ENCODE peak calls at places on chromosomes 12 and 14, in nine cellular contexts. L is CD4-positive, alpha-beta T cell; T is foreskin fibroblast; I is ovary; N is AG10803; K is psoas muscle; S is GM13977; M is endothelial cell of umbilical vein; O is nephron progenitor cell. G is an unnamed sample.
A peak's percentile ranks its signal among the peaks of the same experiment; 100 is the strongest.

GRCh38 chr12:130838284-130838950 is 633 bp downstream of the STX2 start:
- DNase-seq in O (no peak), N (peak; percentile 21), L (no peak), S (peak; percentile 52), I (peak; percentile 39), M (peak; percentile 26), T (no peak), K (peak; percentile 42), G (peak; percentile 35)

GRCh38 chr12:18108611-18109010 is 18.6 kb upstream of the RERGL start:
- DNase-seq in I (no peak), L (no peak), T (no peak), O (no peak), K (no peak), N (no peak), S (no peak), M (no peak), G (no peak)

GRCh38 chr12:82904219-82904795 is 217.6 kb downstream of the TMTC2 start:
- DNase-seq in T (no peak), K (no peak), N (peak; percentile 12), L (no peak), O (no peak), S (no peak), I (no peak), M (no peak), G (no peak)

GRCh38 chr14:102929349-102930137 is 7.1 kb downstream of the AMN start:
- DNase-seq in O (peak; percentile 35), N (no peak), T (no peak), M (no peak), I (no peak), S (peak; percentile 58), L (no peak), K (no peak), G (no peak)

GRCh38 chr14:72755766-72756165 is 138.1 kb downstream of the DPF3 start:
- DNase-seq in I (no peak), N (peak; percentile 50), O (no peak), S (no peak), K (no peak), M (no peak), L (no peak), T (no peak), G (no peak)

GRCh38 chr12:47224563-47225133 is 144.9 kb upstream of the AMIGO2 start:
- DNase-seq in M (no peak), L (no peak), S (no peak), T (no peak), O (no peak), I (no peak), N (no peak), K (no peak), G (no peak)

GRCh38 chr14:85010186-85010585 is 519.8 kb upstream of the FLRT2 start:
- DNase-seq in S (no peak), O (no peak), L (no peak), N (peak; percentile 7), I (no peak), M (no peak), K (no peak), T (no peak), G (no peak)

GRCh38 chr14:61462566-61463195 is 141.3 kb downstream of the PRKCH start:
- DNase-seq in O (no peak), N (peak; percentile 61), S (no peak), L (no peak), T (peak; percentile 90), K (no peak), M (peak; percentile 73), I (no peak), G (no peak)

GRCh38 chr12:132158677-132159554 is 14.7 kb downstream of the NOC4L start:
- DNase-seq in N (no peak), I (no peak), S (no peak), M (no peak), K (peak; percentile 19), T (no peak), O (no peak), L (no peak), G (no peak)

DNA sequence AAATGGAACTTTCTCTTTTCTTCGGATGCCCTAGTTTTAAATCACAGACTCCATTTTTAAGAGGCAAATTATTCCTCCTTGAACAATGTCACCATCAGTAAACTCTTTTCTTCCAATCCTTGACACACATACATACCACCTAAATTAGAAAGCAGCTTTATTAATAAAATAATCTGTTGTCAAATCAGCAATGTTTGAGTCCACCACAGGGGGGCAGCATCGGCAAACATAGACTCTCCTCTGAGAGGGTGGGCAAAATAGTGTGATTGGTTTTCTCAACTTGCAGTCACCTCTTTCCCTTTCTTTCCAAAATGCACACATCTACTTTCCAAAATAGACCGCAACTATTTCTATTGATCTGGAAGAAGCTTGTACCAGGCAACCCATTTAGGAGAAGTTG is 438.4 kb upstream of the OR4E1 start:
- DNase-seq in O (peak; percentile 65), L (peak; percentile 25), K (no peak), N (no peak), I (no peak), M (peak; percentile 25), T (no peak), S (peak; percentile 43), G (peak; percentile 47)
- TF ChIP-seq CTCF in O (peak; percentile 54), L (peak; percentile 32), K (peak; percentile 6), N (peak; percentile 23), I (no peak), M (peak; percentile 64), T (peak; percentile 18), S (peak; percentile 65), G (peak; percentile 49)

GRCh38 chr12:94149781-94150482 is 1.6 kb downstream of the PLXNC1 start:
- DNase-seq in I (peak; percentile 72), S (peak; percentile 71), N (no peak), L (no peak), M (no peak), T (no peak), K (peak; percentile 59), O (peak; percentile 66), G (peak; percentile 65)

GRCh38 chr12:94150483-94151225 is 2.3 kb downstream of the PLXNC1 start:
- DNase-seq in L (peak; percentile 10), I (peak; percentile 45), K (no peak), N (no peak), M (no peak), S (peak; percentile 62), O (peak; percentile 41), T (no peak), G (peak; percentile 63)

GRCh38 chr12:94147377-94147990 is 893 bp upstream of the PLXNC1 start:
- DNase-seq in K (no peak), O (no peak), S (peak; percentile 55), T (no peak), I (no peak), N (no peak), L (no peak), M (no peak), G (no peak)

GRCh38 chr12:94147991-94148840 is at the start of gene PLXNC1:
- DNase-seq in I (peak; percentile 56), T (no peak), O (peak; percentile 60), K (peak; percentile 55), L (peak; percentile 49), S (peak; percentile 92), N (peak; percentile 52), M (no peak), G (peak; percentile 71)

GRCh38 chr12:94148841-94149780 is 734 bp downstream of the PLXNC1 start:
- DNase-seq in I (peak; percentile 52), T (no peak), N (peak; percentile 40), K (peak; percentile 41), L (peak; percentile 7), O (peak; percentile 68), S (peak; percentile 89), M (no peak), G (peak; percentile 56)
- TF ChIP-seq CTCF in I (no peak), T (peak; percentile 24), N (no peak), K (peak; percentile 19), L (peak; percentile 47), O (peak; percentile 33), S (peak; percentile 90), M (no peak), G (no peak)

GRCh38 chr12:126198516-126198915 is 1133.3 kb downstream of the AACS start:
- DNase-seq in N (no peak), L (no peak), K (no peak), T (no peak), M (no peak), O (no peak), S (no peak), I (no peak), G (no peak)

GRCh38 chr12:126198966-126199692 is 1133.9 kb downstream of the AACS start:
- DNase-seq in L (no peak), N (no peak), K (no peak), S (no peak), T (no peak), I (no peak), O (no peak), M (no peak), G (no peak)

GRCh38 chr12:126202138-126202537 is 1136.9 kb downstream of the AACS start:
- DNase-seq in N (no peak), K (no peak), M (no peak), I (no peak), L (no peak), O (no peak), T (no peak), S (no peak), G (no peak)

GRCh38 chr12:126210026-126210425 is 1144.8 kb downstream of the AACS start:
- DNase-seq in I (no peak), S (no peak), K (no peak), O (no peak), L (no peak), N (no peak), M (no peak), T (no peak), G (no peak)

GRCh38 chr12:126204326-126204725 is 1139.1 kb downstream of the AACS start:
- DNase-seq in O (no peak), L (no peak), I (no peak), N (no peak), K (no peak), T (no peak), M (no peak), S (no peak), G (no peak)
- TF ChIP-seq CTCF in O (no peak), L (no peak), I (no peak), N (no peak), K (no peak), T (no peak), M (no peak), S (no peak), G (no peak)

GRCh38 chr14:26173581-26173980 is 424.3 kb downstream of the NOVA1 start:
- DNase-seq in I (no peak), T (no peak), M (no peak), O (no peak), L (no peak), N (no peak), K (no peak), S (no peak), G (no peak)

GRCh38 chr14:26180221-26180620 is 417.6 kb downstream of the NOVA1 start:
- DNase-seq in I (no peak), L (no peak), T (no peak), K (no peak), O (no peak), N (no peak), S (no peak), M (no peak), G (no peak)

GRCh38 chr14:26174395-26174794 is 423.4 kb downstream of the NOVA1 start:
- DNase-seq in K (no peak), M (no peak), N (no peak), L (no peak), T (no peak), O (no peak), I (no peak), S (no peak), G (no peak)

GRCh38 chr14:26170885-26171284 is 426.9 kb downstream of the NOVA1 start:
- DNase-seq in N (no peak), L (no peak), O (no peak), M (no peak), S (no peak), I (no peak), T (no peak), K (no peak), G (no peak)

GRCh38 chr14:26175659-26176058 is 422.2 kb downstream of the NOVA1 start:
- DNase-seq in M (no peak), S (no peak), O (no peak), K (no peak), N (no peak), L (no peak), I (no peak), T (no peak), G (peak; percentile 16)
- TF ChIP-seq CTCF in M (no peak), S (no peak), O (no peak), K (no peak), N (no peak), L (no peak), I (no peak), T (no peak), G (no peak)

G was measured in testis.